ENCODE peak calls at places on chromosome 1, in four cellular contexts. One of them, this sample, is unnamed.

GRCh38 chr1:145906954-145907755 is 2.7 kb downstream of the ITGA10 start:
- DNase-seq in lung microvascular endothelial cell: peak; percentile 81
- DNase-seq in nephron progenitor cell: no peak
- DNase-seq in fibroblast of the aortic adventitia: peak; percentile 30
- DNase-seq in this sample: peak; percentile 45

GRCh38 chr1:119701659-119702058 is 10.1 kb upstream of the PHGDH start:
- DNase-seq in lung microvascular endothelial cell: no peak
- DNase-seq in nephron progenitor cell: no peak
- DNase-seq in fibroblast of the aortic adventitia: no peak
- DNase-seq in this sample: no peak

GRCh38 chr1:45488978-45489377 is 2.0 kb downstream of the TESK2 start:
- DNase-seq in lung microvascular endothelial cell: no peak
- DNase-seq in nephron progenitor cell: no peak
- DNase-seq in fibroblast of the aortic adventitia: no peak
- DNase-seq in this sample: no peak

GRCh38 chr1:189708674-189709073 is 769.0 kb downstream of the BRINP3 start:
- DNase-seq in lung microvascular endothelial cell: no peak
- DNase-seq in nephron progenitor cell: no peak
- DNase-seq in fibroblast of the aortic adventitia: peak; percentile 3
- DNase-seq in this sample: peak; percentile 68

GRCh38 chr1:194570449-194570848 is 1384.0 kb upstream of the B3GALT2 start:
- DNase-seq in lung microvascular endothelial cell: no peak
- DNase-seq in nephron progenitor cell: no peak
- DNase-seq in fibroblast of the aortic adventitia: no peak
- DNase-seq in this sample: no peak

GRCh38 chr1:58397187-58397820 is 149.2 kb downstream of the OMA1 start:
- DNase-seq in lung microvascular endothelial cell: no peak
- DNase-seq in nephron progenitor cell: no peak
- DNase-seq in fibroblast of the aortic adventitia: peak; percentile 28
- DNase-seq in this sample: peak; percentile 66

GRCh38 chr1:83627045-83627444 is 371.9 kb downstream of the TTLL7 start:
- DNase-seq in lung microvascular endothelial cell: no peak
- DNase-seq in nephron progenitor cell: no peak
- DNase-seq in fibroblast of the aortic adventitia: no peak
- DNase-seq in this sample: no peak

GRCh38 chr1:203305809-203306088 is 430 bp downstream of the BTG2 start:
- DNase-seq in lung microvascular endothelial cell: peak; percentile 12
- DNase-seq in nephron progenitor cell: no peak
- DNase-seq in fibroblast of the aortic adventitia: no peak
- DNase-seq in this sample: no peak

GRCh38 chr1:170720661-170721060 is 56.7 kb downstream of the PRRX1 start:
- DNase-seq in lung microvascular endothelial cell: no peak
- DNase-seq in nephron progenitor cell: no peak
- DNase-seq in fibroblast of the aortic adventitia: no peak
- DNase-seq in this sample: no peak

GRCh38 chr1:153869486-153869885 is 53.3 kb downstream of the GATAD2B start:
- DNase-seq in lung microvascular endothelial cell: no peak
- DNase-seq in nephron progenitor cell: no peak
- DNase-seq in fibroblast of the aortic adventitia: no peak
- DNase-seq in this sample: no peak

GRCh38 chr1:116855220-116855619 is 54.5 kb upstream of the PTGFRN start:
- DNase-seq in lung microvascular endothelial cell: peak; percentile 36
- DNase-seq in nephron progenitor cell: peak; percentile 30
- DNase-seq in fibroblast of the aortic adventitia: peak; percentile 68
- DNase-seq in this sample: peak; percentile 28

GRCh38 chr1:245225267-245225666 is 70.5 kb downstream of the KIF26B start:
- DNase-seq in lung microvascular endothelial cell: no peak
- DNase-seq in nephron progenitor cell: no peak
- DNase-seq in fibroblast of the aortic adventitia: peak; percentile 32
- DNase-seq in this sample: peak; percentile 91

GRCh38 chr1:56146449-56146848 is 432.9 kb downstream of the PLPP3 start:
- DNase-seq in lung microvascular endothelial cell: peak; percentile 22
- DNase-seq in nephron progenitor cell: no peak
- DNase-seq in fibroblast of the aortic adventitia: peak; percentile 88
- DNase-seq in this sample: peak; percentile 61

GRCh38 chr1:1183833-1184775 is 10.4 kb downstream of the TTLL10 start:
- DNase-seq in lung microvascular endothelial cell: no peak
- DNase-seq in nephron progenitor cell: peak; percentile 1
- DNase-seq in fibroblast of the aortic adventitia: no peak
- DNase-seq in this sample: no peak

GRCh38 chr1:4549933-4550332 is 104.5 kb upstream of the AJAP1 start:
- DNase-seq in lung microvascular endothelial cell: no peak
- DNase-seq in nephron progenitor cell: peak; percentile 46
- DNase-seq in fibroblast of the aortic adventitia: no peak
- DNase-seq in this sample: no peak

GRCh38 chr1:212401838-212402582 is 12.7 kb downstream of the PACC1 start:
- DNase-seq in lung microvascular endothelial cell: peak; percentile 66
- DNase-seq in nephron progenitor cell: no peak
- DNase-seq in fibroblast of the aortic adventitia: peak; percentile 53
- DNase-seq in this sample: peak; percentile 61

GRCh38 chr1:11321656-11322491 is 48.9 kb downstream of the UBIAD1 start:
- DNase-seq in lung microvascular endothelial cell: no peak
- DNase-seq in nephron progenitor cell: no peak
- DNase-seq in fibroblast of the aortic adventitia: no peak
- DNase-seq in this sample: no peak

GRCh38 chr1:228109962-228110488 is 926 bp upstream of the MRPL55 start:
- DNase-seq in lung microvascular endothelial cell: peak; percentile 36
- DNase-seq in nephron progenitor cell: no peak
- DNase-seq in fibroblast of the aortic adventitia: no peak
- DNase-seq in this sample: peak; percentile 23

GRCh38 chr1:154497026-154497806 is 4.8 kb upstream of the TDRD10 start:
- DNase-seq in lung microvascular endothelial cell: peak; percentile 89
- DNase-seq in nephron progenitor cell: peak; percentile 27
- DNase-seq in fibroblast of the aortic adventitia: no peak
- DNase-seq in this sample: peak; percentile 8

GRCh38 chr1:206116191-206116872 is 856 bp downstream of the AVPR1B start:
- DNase-seq in lung microvascular endothelial cell: no peak
- DNase-seq in nephron progenitor cell: no peak
- DNase-seq in fibroblast of the aortic adventitia: no peak
- DNase-seq in this sample: no peak

GRCh38 chr1:11761988-11762406 is at the start of gene C1orf167:
- DNase-seq in lung microvascular endothelial cell: no peak
- DNase-seq in nephron progenitor cell: peak; percentile 71
- DNase-seq in fibroblast of the aortic adventitia: no peak
- DNase-seq in this sample: no peak